ENCODE peak calls at places on chromosome 5, in eight cellular contexts. One of them, this sample, is unnamed.

GRCh38 chr5:140998921-140999410 is 32.7 kb downstream of the PCDHAC2 start:
- DNase-seq in upper lobe of right lung: no peak
- DNase-seq in effector memory CD4-positive, alpha-beta T cell: no peak
- DNase-seq in suprapubic skin: no peak
- DNase-seq in esophagus squamous epithelium: no peak
- DNase-seq in HepG2: no peak
- DNase-seq in transverse colon: no peak
- DNase-seq in naive thymus-derived CD4-positive, alpha-beta T cell: no peak
- DNase-seq in this sample: no peak

GRCh38 chr5:45793638-45794532 is 97.7 kb upstream of the HCN1 start:
- DNase-seq in upper lobe of right lung: no peak
- DNase-seq in effector memory CD4-positive, alpha-beta T cell: no peak
- DNase-seq in suprapubic skin: no peak
- DNase-seq in esophagus squamous epithelium: no peak
- DNase-seq in HepG2: no peak
- DNase-seq in transverse colon: no peak
- DNase-seq in naive thymus-derived CD4-positive, alpha-beta T cell: no peak
- DNase-seq in this sample: no peak

GRCh38 chr5:31361234-31361633 is 167.7 kb downstream of the CDH6 start:
- DNase-seq in upper lobe of right lung: no peak
- DNase-seq in effector memory CD4-positive, alpha-beta T cell: no peak
- DNase-seq in suprapubic skin: no peak
- DNase-seq in esophagus squamous epithelium: no peak
- DNase-seq in HepG2: no peak
- DNase-seq in transverse colon: no peak
- DNase-seq in naive thymus-derived CD4-positive, alpha-beta T cell: no peak
- DNase-seq in this sample: no peak

GRCh38 chr5:141992349-141992963 is 20.4 kb downstream of the GNPDA1 start:
- DNase-seq in upper lobe of right lung: no peak
- DNase-seq in effector memory CD4-positive, alpha-beta T cell: peak; percentile 72
- DNase-seq in suprapubic skin: peak; percentile 82
- DNase-seq in esophagus squamous epithelium: no peak
- DNase-seq in HepG2: peak; percentile 55
- DNase-seq in transverse colon: peak; percentile 79
- DNase-seq in naive thymus-derived CD4-positive, alpha-beta T cell: peak; percentile 49
- DNase-seq in this sample: no peak

GRCh38 chr5:107593009-107593408 is 77.7 kb downstream of the EFNA5 start:
- DNase-seq in upper lobe of right lung: no peak
- DNase-seq in effector memory CD4-positive, alpha-beta T cell: no peak
- DNase-seq in suprapubic skin: no peak
- DNase-seq in esophagus squamous epithelium: no peak
- DNase-seq in HepG2: no peak
- DNase-seq in transverse colon: no peak
- DNase-seq in naive thymus-derived CD4-positive, alpha-beta T cell: no peak
- DNase-seq in this sample: no peak

GRCh38 chr5:88203977-88204735 is 64.5 kb downstream of the TMEM161B start:
- DNase-seq in upper lobe of right lung: no peak
- DNase-seq in effector memory CD4-positive, alpha-beta T cell: peak; percentile 28
- DNase-seq in suprapubic skin: no peak
- DNase-seq in esophagus squamous epithelium: no peak
- DNase-seq in HepG2: no peak
- DNase-seq in transverse colon: no peak
- DNase-seq in naive thymus-derived CD4-positive, alpha-beta T cell: no peak
- DNase-seq in this sample: no peak

GRCh38 chr5:98977723-98978122 is 48.9 kb upstream of the CHD1 start:
- DNase-seq in upper lobe of right lung: no peak
- DNase-seq in effector memory CD4-positive, alpha-beta T cell: no peak
- DNase-seq in suprapubic skin: no peak
- DNase-seq in esophagus squamous epithelium: no peak
- DNase-seq in HepG2: no peak
- DNase-seq in transverse colon: no peak
- DNase-seq in naive thymus-derived CD4-positive, alpha-beta T cell: no peak
- DNase-seq in this sample: no peak

GRCh38 chr5:68033961-68034581 is 181.5 kb upstream of the PIK3R1 start:
- DNase-seq in upper lobe of right lung: no peak
- DNase-seq in effector memory CD4-positive, alpha-beta T cell: no peak
- DNase-seq in suprapubic skin: no peak
- DNase-seq in esophagus squamous epithelium: no peak
- DNase-seq in HepG2: no peak
- DNase-seq in transverse colon: peak; percentile 54
- DNase-seq in naive thymus-derived CD4-positive, alpha-beta T cell: no peak
- DNase-seq in this sample: no peak

GRCh38 chr5:54390015-54390414 is 65.5 kb upstream of the HSPB3 start:
- DNase-seq in upper lobe of right lung: no peak
- DNase-seq in effector memory CD4-positive, alpha-beta T cell: no peak
- DNase-seq in suprapubic skin: no peak
- DNase-seq in esophagus squamous epithelium: no peak
- DNase-seq in HepG2: no peak
- DNase-seq in transverse colon: peak; percentile 14
- DNase-seq in naive thymus-derived CD4-positive, alpha-beta T cell: no peak
- DNase-seq in this sample: no peak

GRCh38 chr5:140136624-140137023 is 10.9 kb downstream of the IGIP start:
- DNase-seq in upper lobe of right lung: no peak
- DNase-seq in effector memory CD4-positive, alpha-beta T cell: no peak
- DNase-seq in suprapubic skin: no peak
- DNase-seq in esophagus squamous epithelium: no peak
- DNase-seq in HepG2: no peak
- DNase-seq in transverse colon: no peak
- DNase-seq in naive thymus-derived CD4-positive, alpha-beta T cell: no peak
- DNase-seq in this sample: no peak

GRCh38 chr5:38452201-38452600 is 104.2 kb downstream of the LIFR start:
- DNase-seq in upper lobe of right lung: no peak
- DNase-seq in effector memory CD4-positive, alpha-beta T cell: no peak
- DNase-seq in suprapubic skin: no peak
- DNase-seq in esophagus squamous epithelium: no peak
- DNase-seq in HepG2: no peak
- DNase-seq in transverse colon: no peak
- DNase-seq in naive thymus-derived CD4-positive, alpha-beta T cell: no peak
- DNase-seq in this sample: peak; percentile 4

GRCh38 chr5:44862808-44863207 is 54.1 kb downstream of the MRPS30 start:
- DNase-seq in upper lobe of right lung: no peak
- DNase-seq in effector memory CD4-positive, alpha-beta T cell: no peak
- DNase-seq in suprapubic skin: no peak
- DNase-seq in esophagus squamous epithelium: no peak
- DNase-seq in HepG2: no peak
- DNase-seq in transverse colon: no peak
- DNase-seq in naive thymus-derived CD4-positive, alpha-beta T cell: no peak
- DNase-seq in this sample: no peak

GRCh38 chr5:150511641-150512367 is 3.9 kb downstream of the NDST1 start:
- DNase-seq in upper lobe of right lung: no peak
- DNase-seq in effector memory CD4-positive, alpha-beta T cell: no peak
- DNase-seq in suprapubic skin: peak; percentile 85
- DNase-seq in esophagus squamous epithelium: no peak
- DNase-seq in HepG2: no peak
- DNase-seq in transverse colon: peak; percentile 93
- DNase-seq in naive thymus-derived CD4-positive, alpha-beta T cell: no peak
- DNase-seq in this sample: no peak

GRCh38 chr5:58496488-58496887 is 5.3 kb downstream of the GAPT start:
- DNase-seq in upper lobe of right lung: no peak
- DNase-seq in effector memory CD4-positive, alpha-beta T cell: no peak
- DNase-seq in suprapubic skin: no peak
- DNase-seq in esophagus squamous epithelium: no peak
- DNase-seq in HepG2: no peak
- DNase-seq in transverse colon: no peak
- DNase-seq in naive thymus-derived CD4-positive, alpha-beta T cell: no peak
- DNase-seq in this sample: peak; percentile 47

GRCh38 chr5:6568909-6569308 is 63.9 kb downstream of the NSUN2 start:
- DNase-seq in upper lobe of right lung: no peak
- DNase-seq in effector memory CD4-positive, alpha-beta T cell: no peak
- DNase-seq in suprapubic skin: no peak
- DNase-seq in esophagus squamous epithelium: no peak
- DNase-seq in HepG2: no peak
- DNase-seq in transverse colon: no peak
- DNase-seq in naive thymus-derived CD4-positive, alpha-beta T cell: no peak
- DNase-seq in this sample: no peak

GRCh38 chr5:116441223-116441622 is 133.4 kb downstream of the SEMA6A start:
- DNase-seq in upper lobe of right lung: no peak
- DNase-seq in effector memory CD4-positive, alpha-beta T cell: no peak
- DNase-seq in suprapubic skin: no peak
- DNase-seq in esophagus squamous epithelium: no peak
- DNase-seq in HepG2: no peak
- DNase-seq in transverse colon: no peak
- DNase-seq in naive thymus-derived CD4-positive, alpha-beta T cell: no peak
- DNase-seq in this sample: peak; percentile 57

GRCh38 chr5:54317511-54318260 is 7.3 kb upstream of the ARL15 start:
- DNase-seq in upper lobe of right lung: no peak
- DNase-seq in effector memory CD4-positive, alpha-beta T cell: no peak
- DNase-seq in suprapubic skin: no peak
- DNase-seq in esophagus squamous epithelium: no peak
- DNase-seq in HepG2: no peak
- DNase-seq in transverse colon: no peak
- DNase-seq in naive thymus-derived CD4-positive, alpha-beta T cell: no peak
- DNase-seq in this sample: no peak

GRCh38 chr5:148091991-148092964 is 28.5 kb downstream of the SPINK5 start:
- DNase-seq in upper lobe of right lung: no peak
- DNase-seq in effector memory CD4-positive, alpha-beta T cell: no peak
- DNase-seq in suprapubic skin: no peak
- DNase-seq in esophagus squamous epithelium: no peak
- DNase-seq in HepG2: no peak
- DNase-seq in transverse colon: no peak
- DNase-seq in naive thymus-derived CD4-positive, alpha-beta T cell: no peak
- DNase-seq in this sample: no peak

GRCh38 chr5:96968614-96969013 is 32.7 kb downstream of the LNPEP start:
- DNase-seq in upper lobe of right lung: no peak
- DNase-seq in effector memory CD4-positive, alpha-beta T cell: no peak
- DNase-seq in suprapubic skin: no peak
- DNase-seq in esophagus squamous epithelium: no peak
- DNase-seq in HepG2: no peak
- DNase-seq in transverse colon: no peak
- DNase-seq in naive thymus-derived CD4-positive, alpha-beta T cell: no peak
- DNase-seq in this sample: no peak

GRCh38 chr5:96969401-96969800 is 33.5 kb downstream of the LNPEP start:
- DNase-seq in upper lobe of right lung: no peak
- DNase-seq in effector memory CD4-positive, alpha-beta T cell: no peak
- DNase-seq in suprapubic skin: no peak
- DNase-seq in esophagus squamous epithelium: no peak
- DNase-seq in HepG2: no peak
- DNase-seq in transverse colon: no peak
- DNase-seq in naive thymus-derived CD4-positive, alpha-beta T cell: no peak
- DNase-seq in this sample: no peak

GRCh38 chr5:96968074-96968473 is 32.2 kb downstream of the LNPEP start:
- DNase-seq in upper lobe of right lung: no peak
- DNase-seq in effector memory CD4-positive, alpha-beta T cell: no peak
- DNase-seq in suprapubic skin: no peak
- DNase-seq in esophagus squamous epithelium: no peak
- DNase-seq in HepG2: peak; percentile 29
- DNase-seq in transverse colon: no peak
- DNase-seq in naive thymus-derived CD4-positive, alpha-beta T cell: no peak
- DNase-seq in this sample: no peak

GRCh38 chr5:96967400-96967799 is 31.5 kb downstream of the LNPEP start:
- DNase-seq in upper lobe of right lung: no peak
- DNase-seq in effector memory CD4-positive, alpha-beta T cell: no peak
- DNase-seq in suprapubic skin: no peak
- DNase-seq in esophagus squamous epithelium: no peak
- DNase-seq in HepG2: no peak
- DNase-seq in transverse colon: no peak
- DNase-seq in naive thymus-derived CD4-positive, alpha-beta T cell: no peak
- DNase-seq in this sample: no peak

DNA sequence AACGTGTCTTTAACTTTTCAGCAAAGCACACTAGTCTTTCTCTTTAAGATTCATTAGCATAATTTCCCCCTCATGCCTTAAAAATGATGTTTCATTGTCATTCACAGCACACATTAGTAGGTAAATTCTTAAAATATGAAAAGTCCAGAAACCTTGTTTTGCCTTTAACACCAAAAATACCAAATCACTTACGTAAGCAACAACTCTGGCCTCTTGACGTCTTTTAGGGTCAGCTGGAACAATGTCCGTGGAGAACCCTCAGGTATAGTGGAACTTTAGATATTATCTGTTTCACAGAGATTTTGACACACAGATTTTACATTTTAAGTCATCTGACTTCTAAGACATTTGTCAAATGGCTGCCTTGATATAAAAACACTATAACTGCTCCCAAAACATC is 30.9 kb downstream of the LNPEP start:
- DNase-seq in upper lobe of right lung: no peak
- DNase-seq in effector memory CD4-positive, alpha-beta T cell: no peak
- DNase-seq in suprapubic skin: no peak
- DNase-seq in esophagus squamous epithelium: no peak
- DNase-seq in HepG2: no peak
- DNase-seq in transverse colon: no peak
- DNase-seq in naive thymus-derived CD4-positive, alpha-beta T cell: no peak
- DNase-seq in this sample: no peak
- H3K4me1 ChIP-seq in upper lobe of right lung: peaks cover 45% of the 10 kb centered on the region
- H3K4me1 ChIP-seq in effector memory CD4-positive, alpha-beta T cell: peaks cover 20% of the 10 kb centered on the region
- H3K4me1 ChIP-seq in suprapubic skin: peaks cover 45% of the 10 kb centered on the region
- H3K4me1 ChIP-seq in esophagus squamous epithelium: peaks cover 29% of the 10 kb centered on the region
- H3K4me1 ChIP-seq in HepG2: peaks cover 15% of the 10 kb centered on the region
- H3K4me1 ChIP-seq in transverse colon: peaks cover 22% of the 10 kb centered on the region
- H3K4me1 ChIP-seq in naive thymus-derived CD4-positive, alpha-beta T cell: peaks cover 51% of the 10 kb centered on the region
- H3K4me1 ChIP-seq in this sample: no peaks in the 10 kb centered on the region

GRCh38 chr5:179269781-179270543 is 75.3 kb downstream of the ADAMTS2 start:
- DNase-seq in upper lobe of right lung: peak; percentile 61
- DNase-seq in effector memory CD4-positive, alpha-beta T cell: no peak
- DNase-seq in suprapubic skin: peak; percentile 62
- DNase-seq in esophagus squamous epithelium: no peak
- DNase-seq in HepG2: no peak
- DNase-seq in transverse colon: peak; percentile 3
- DNase-seq in naive thymus-derived CD4-positive, alpha-beta T cell: peak; percentile 1
- DNase-seq in this sample: no peak
- H3K4me1 ChIP-seq in upper lobe of right lung: peaks cover 64% of the 10 kb centered on the region
- H3K4me1 ChIP-seq in effector memory CD4-positive, alpha-beta T cell: no peaks in the 10 kb centered on the region
- H3K4me1 ChIP-seq in suprapubic skin: peaks cover 72% of the 10 kb centered on the region
- H3K4me1 ChIP-seq in esophagus squamous epithelium: peaks cover 39% of the 10 kb centered on the region
- H3K4me1 ChIP-seq in HepG2: peaks cover 57% of the 10 kb centered on the region
- H3K4me1 ChIP-seq in transverse colon: peaks cover 11% of the 10 kb centered on the region
- H3K4me1 ChIP-seq in naive thymus-derived CD4-positive, alpha-beta T cell: no peaks in the 10 kb centered on the region
- H3K4me1 ChIP-seq in this sample: peaks cover 14% of the 10 kb centered on the region

GRCh38 chr5:133359861-133360260 is 252.5 kb downstream of the FSTL4 start:
- DNase-seq in upper lobe of right lung: no peak
- DNase-seq in effector memory CD4-positive, alpha-beta T cell: no peak
- DNase-seq in suprapubic skin: no peak
- DNase-seq in esophagus squamous epithelium: no peak
- DNase-seq in HepG2: no peak
- DNase-seq in transverse colon: no peak
- DNase-seq in naive thymus-derived CD4-positive, alpha-beta T cell: no peak
- DNase-seq in this sample: peak; percentile 37
- H3K4me1 ChIP-seq in upper lobe of right lung: no peaks in the 10 kb centered on the region
- H3K4me1 ChIP-seq in effector memory CD4-positive, alpha-beta T cell: no peaks in the 10 kb centered on the region
- H3K4me1 ChIP-seq in suprapubic skin: no peaks in the 10 kb centered on the region
- H3K4me1 ChIP-seq in esophagus squamous epithelium: no peaks in the 10 kb centered on the region
- H3K4me1 ChIP-seq in HepG2: no peaks in the 10 kb centered on the region
- H3K4me1 ChIP-seq in transverse colon: no peaks in the 10 kb centered on the region
- H3K4me1 ChIP-seq in naive thymus-derived CD4-positive, alpha-beta T cell: no peaks in the 10 kb centered on the region
- H3K4me1 ChIP-seq in this sample: peaks cover 10% of the 10 kb centered on the region

DNA sequence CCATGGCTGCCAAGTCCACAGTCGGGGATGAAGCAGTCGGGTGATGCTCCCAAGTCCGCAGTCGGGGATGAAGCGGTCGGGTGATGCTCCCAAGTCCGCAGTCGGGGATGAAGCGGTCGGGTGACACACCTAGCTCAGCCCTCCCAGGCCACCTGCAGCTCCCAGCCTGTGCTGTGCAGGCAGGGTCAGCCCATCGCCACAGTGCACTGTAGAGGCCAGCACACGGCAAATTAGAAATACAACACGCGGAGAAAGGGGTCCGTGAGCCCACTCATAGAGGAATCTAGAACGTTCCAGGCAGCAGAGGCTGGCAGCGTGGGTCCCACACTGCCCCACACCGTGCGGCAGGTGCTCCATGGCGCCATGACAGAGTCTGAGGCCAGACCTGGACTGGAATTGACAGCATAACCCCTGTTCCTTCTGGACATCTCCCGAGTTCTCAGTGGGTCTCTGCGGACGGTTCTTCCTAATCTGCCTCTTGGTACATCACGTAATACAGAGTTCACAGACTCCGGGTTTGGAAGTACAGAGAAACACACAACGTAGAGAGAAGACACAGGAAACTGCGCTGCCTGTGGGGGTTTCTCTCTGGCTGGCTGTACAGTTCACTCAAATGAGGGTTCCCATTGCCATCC is 7.7 kb upstream of the EXOC3 start:
- DNase-seq in upper lobe of right lung: peak; percentile 58
- DNase-seq in effector memory CD4-positive, alpha-beta T cell: no peak
- DNase-seq in suprapubic skin: no peak
- DNase-seq in esophagus squamous epithelium: no peak
- DNase-seq in HepG2: no peak
- DNase-seq in transverse colon: peak; percentile 4
- DNase-seq in naive thymus-derived CD4-positive, alpha-beta T cell: no peak
- DNase-seq in this sample: no peak
- H3K4me1 ChIP-seq in upper lobe of right lung: no peaks in the 10 kb centered on the region
- H3K4me1 ChIP-seq in effector memory CD4-positive, alpha-beta T cell: no peaks in the 10 kb centered on the region
- H3K4me1 ChIP-seq in suprapubic skin: peaks cover 7% of the 10 kb centered on the region
- H3K4me1 ChIP-seq in esophagus squamous epithelium: no peaks in the 10 kb centered on the region
- H3K4me1 ChIP-seq in HepG2: peaks cover 10% of the 10 kb centered on the region
- H3K4me1 ChIP-seq in transverse colon: peaks cover 13% of the 10 kb centered on the region
- H3K4me1 ChIP-seq in naive thymus-derived CD4-positive, alpha-beta T cell: no peaks in the 10 kb centered on the region
- H3K4me1 ChIP-seq in this sample: no peaks in the 10 kb centered on the region